ENCODE peak calls at places on chromosomes 12 and 14, in eight cellular contexts. H, W, Y, T, L, B, D and Q are unnamed samples.

GRCh38 chr12:100254876-100255275 is 12.0 kb downstream of the DEPDC4 start:
- DNase-seq in T (peak), L (no peak), D (no peak), B (no peak), W (no peak), H (no peak), Y (no peak), Q (no peak)

GRCh38 chr12:44509471-44509870 is 366.6 kb downstream of the NELL2 start:
- DNase-seq in W (no peak), B (no peak), T (peak), Y (peak), H (peak), L (no peak), D (no peak), Q (no peak)

GRCh38 chr14:35879654-35880249 is 53.6 kb downstream of the BRMS1L start:
- DNase-seq in H (peak), W (peak), D (peak), L (no peak), Y (peak), T (peak), B (peak), Q (no peak)

GRCh38 chr12:117231750-117232149 is 41.5 kb upstream of the FBXO21 start:
- DNase-seq in H (no peak), Y (no peak), L (no peak), T (no peak), B (no peak), W (no peak), D (no peak), Q (no peak)

GRCh38 chr14:81303258-81303935 is 82.6 kb upstream of the GTF2A1 start:
- DNase-seq in T (no peak), W (peak), Y (no peak), L (peak), H (no peak), B (no peak), D (peak), Q (peak)

GRCh38 chr12:108399514-108399913 is 60.4 kb upstream of the CMKLR1 start:
- DNase-seq in D (no peak), H (peak), W (no peak), L (no peak), Y (no peak), T (no peak), B (no peak), Q (no peak)

GRCh38 chr14:34299360-34299759 is 162.7 kb downstream of the SPTSSA start:
- DNase-seq in H (no peak), B (no peak), W (no peak), Y (no peak), T (no peak), D (no peak), L (no peak), Q (no peak)

GRCh38 chr14:90319634-90320541 is 11.9 kb downstream of the NRDE2 start:
- DNase-seq in L (no peak), Y (no peak), T (no peak), D (no peak), W (no peak), B (no peak), H (no peak), Q (no peak)

GRCh38 chr14:60488175-60488574 is 2.3 kb upstream of the C14orf39 start:
- DNase-seq in H (no peak), D (peak), B (no peak), T (no peak), L (no peak), Y (no peak), W (no peak), Q (no peak)

GRCh38 chr14:96272777-96273471 is 16.9 kb downstream of the BDKRB1 start:
- DNase-seq in H (no peak), T (no peak), Y (no peak), D (no peak), L (no peak), B (no peak), W (no peak), Q (no peak)

GRCh38 chr14:101008196-101008595 is 104.7 kb upstream of the RTL1 start:
- DNase-seq in D (no peak), T (no peak), Y (no peak), W (no peak), H (no peak), B (no peak), L (no peak), Q (no peak)

GRCh38 chr12:112906712-112907414 is at the start of gene OAS1:
- DNase-seq in H (no peak), L (peak), T (peak), Y (peak), W (peak), D (peak), B (peak), Q (peak)

GRCh38 chr14:22974530-22975313 is 7.6 kb downstream of the AJUBA start:
- DNase-seq in W (no peak), D (no peak), B (no peak), H (no peak), Y (no peak), T (peak), L (no peak), Q (no peak)

GRCh38 chr14:75563931-75564330 is 14.5 kb upstream of the FLVCR2 start:
- DNase-seq in W (peak), B (no peak), T (no peak), D (no peak), H (no peak), L (no peak), Y (no peak), Q (no peak)

GRCh38 chr14:63770187-63770807 is 42.4 kb upstream of the SGPP1 start:
- DNase-seq in T (peak), Y (peak), W (peak), L (peak), B (peak), D (no peak), H (peak), Q (no peak)

GRCh38 chr12:94594443-94594825 is 55.9 kb downstream of the TMCC3 start:
- DNase-seq in W (no peak), B (no peak), H (no peak), T (no peak), D (no peak), L (no peak), Y (no peak), Q (no peak)

GRCh38 chr12:53253298-53253697 is 14.8 kb upstream of the ESPL1 start:
- DNase-seq in W (no peak), D (no peak), T (no peak), L (no peak), Y (no peak), H (no peak), B (no peak), Q (no peak)

GRCh38 chr14:101216725-101217463 is 313.4 kb upstream of the RTL1 start:
- DNase-seq in B (no peak), L (no peak), W (no peak), Y (no peak), H (no peak), D (no peak), T (no peak), Q (peak)

GRCh38 chr12:21296348-21296747 is 38.4 kb downstream of the SLCO1A2 start:
- DNase-seq in Y (no peak), W (no peak), L (no peak), H (no peak), B (no peak), D (no peak), T (no peak), Q (no peak)

GRCh38 chr14:90399541-90400444 is 3.0 kb downstream of the CALM1 start:
- DNase-seq in L (peak), H (peak), D (peak), Y (peak), W (peak), B (peak), T (peak), Q (peak)

GRCh38 chr12:88420460-88420859 is 159.8 kb downstream of the KITLG start:
- DNase-seq in L (no peak), D (no peak), W (no peak), B (no peak), Y (peak), T (peak), H (no peak), Q (no peak)

GRCh38 chr14:61468063-61468825 is 146.9 kb downstream of the PRKCH start:
- DNase-seq in D (no peak), H (no peak), W (no peak), Y (no peak), T (no peak), L (no peak), B (no peak), Q (no peak)

GRCh38 chr14:21846227-21846885 is 172.7 kb upstream of the OR4E1 start:
- DNase-seq in T (peak), W (peak), B (peak), H (no peak), L (peak), Y (no peak), D (peak), Q (no peak)

GRCh38 chr14:104726600-104727451 is 2.8 kb downstream of the ADSS1 start:
- DNase-seq in Y (no peak), T (no peak), D (no peak), L (peak), H (no peak), W (no peak), B (no peak), Q (no peak)

GRCh38 chr12:8697120-8697475 is 693 bp upstream of the RIMKLB start:
- DNase-seq in B (peak), T (peak), Y (no peak), D (peak), L (no peak), H (peak), W (peak), Q (no peak)

GRCh38 chr12:57551637-57552305 is 1.9 kb downstream of the KIF5A start:
- DNase-seq in B (no peak), T (no peak), Y (no peak), H (no peak), D (no peak), L (no peak), W (no peak), Q (no peak)

GRCh38 chr14:29734732-29735131 is 192.9 kb downstream of the PRKD1 start:
- DNase-seq in L (no peak), B (no peak), Y (no peak), W (no peak), D (no peak), H (no peak), T (no peak), Q (no peak)

GRCh38 chr14:87443787-87444186 is 549.2 kb downstream of the GALC start:
- DNase-seq in D (no peak), Y (no peak), W (no peak), H (no peak), B (no peak), T (peak), L (no peak), Q (no peak)

GRCh38 chr12:52043386-52044212 is 7.6 kb upstream of the NR4A1 start:
- DNase-seq in B (no peak), L (no peak), T (no peak), W (no peak), Y (no peak), H (no peak), D (no peak), Q (no peak)

GRCh38 chr12:43338848-43339526 is 213.0 kb downstream of the ADAMTS20 start:
- DNase-seq in W (peak), L (peak), H (peak), T (peak), Y (peak), B (no peak), D (peak), Q (no peak)

GRCh38 chr12:52577316-52577715 is 3.7 kb upstream of the KRT74 start:
- DNase-seq in D (no peak), H (no peak), T (no peak), B (no peak), L (no peak), Y (no peak), W (no peak), Q (no peak)

GRCh38 chr12:118307069-118307954 is 65.4 kb downstream of the TAOK3 start:
- DNase-seq in W (peak), T (peak), D (no peak), B (no peak), Y (peak), H (no peak), L (no peak), Q (no peak)

GRCh38 chr12:124740691-124741137 is 123.0 kb downstream of the SCARB1 start:
- DNase-seq in Y (no peak), B (no peak), L (peak), H (no peak), W (peak), T (peak), D (peak), Q (no peak)

GRCh38 chr12:64806593-64806992 is 17.9 kb upstream of the TBC1D30 start:
- DNase-seq in W (no peak), L (no peak), Y (no peak), T (peak), B (no peak), H (no peak), D (no peak), Q (no peak)

GRCh38 chr12:65464930-65465329 is 186.4 kb downstream of the MSRB3 start:
- DNase-seq in B (no peak), H (no peak), L (no peak), W (peak), D (no peak), T (peak), Y (no peak), Q (no peak)

GRCh38 chr12:47686645-47687240 is 19.1 kb downstream of the RPAP3 start:
- DNase-seq in L (peak), T (peak), D (peak), B (peak), W (peak), Y (peak), H (no peak), Q (no peak)